ENCODE peak calls at places on chromosomes 5 and 9, in four cellular contexts. L, A, K and V are unnamed samples.

GRCh38 chr5:23506329-23507236 is 826 bp upstream of the PRDM9 start:
- DNase-seq in L (no peak), A (no peak), K (no peak), V (no peak)

GRCh38 chr9:135036861-135037465 is 50.5 kb upstream of the OLFM1 start:
- DNase-seq in L (no peak), A (peak), K (peak), V (no peak)

GRCh38 chr9:96383165-96383939 is at the start of gene SLC35D2:
- DNase-seq in L (no peak), A (peak), K (peak), V (no peak)

GRCh38 chr9:94298949-94299599 is 29.4 kb downstream of the NUTM2F start:
- DNase-seq in L (no peak), A (no peak), K (no peak), V (no peak)

GRCh38 chr5:82694886-82695285 is 382.3 kb downstream of the TMEM167A start:
- DNase-seq in L (no peak), A (no peak), K (no peak), V (no peak)

GRCh38 chr5:96968614-96969013 is 32.7 kb downstream of the LNPEP start:
- DNase-seq in L (no peak), A (no peak), K (no peak), V (no peak)

GRCh38 chr9:95089257-95089873 is 228.1 kb downstream of the FANCC start:
- DNase-seq in L (no peak), A (no peak), K (peak), V (no peak)

GRCh38 chr9:96149142-96149541 is 152.8 kb downstream of the HSD17B3 start:
- DNase-seq in L (no peak), A (no peak), K (no peak), V (no peak)

GRCh38 chr5:9009931-9010652 is 535.8 kb downstream of the SEMA5A start:
- DNase-seq in L (no peak), A (no peak), K (no peak), V (no peak)

GRCh38 chr5:34957857-34958690 is 28.7 kb downstream of the DNAJC21 start:
- DNase-seq in L (peak), A (no peak), K (no peak), V (no peak)

GRCh38 chr5:137128012-137128411 is 371.1 kb downstream of the SPOCK1 start:
- DNase-seq in L (no peak), A (no peak), K (no peak), V (no peak)

GRCh38 chr5:43638556-43638955 is 35.6 kb downstream of the NNT start:
- DNase-seq in L (no peak), A (no peak), K (no peak), V (no peak)

GRCh38 chr5:76503929-76504328 is 100.8 kb downstream of the IQGAP2 start:
- DNase-seq in L (no peak), A (no peak), K (no peak), V (no peak)

GRCh38 chr5:35061216-35061615 is 13.5 kb upstream of the AGXT2 start:
- DNase-seq in L (no peak), A (no peak), K (no peak), V (no peak)

GRCh38 chr5:154756871-154757646 is 1.9 kb downstream of the LARP1 start:
- DNase-seq in L (peak), A (peak), K (peak), V (no peak)

DNA sequence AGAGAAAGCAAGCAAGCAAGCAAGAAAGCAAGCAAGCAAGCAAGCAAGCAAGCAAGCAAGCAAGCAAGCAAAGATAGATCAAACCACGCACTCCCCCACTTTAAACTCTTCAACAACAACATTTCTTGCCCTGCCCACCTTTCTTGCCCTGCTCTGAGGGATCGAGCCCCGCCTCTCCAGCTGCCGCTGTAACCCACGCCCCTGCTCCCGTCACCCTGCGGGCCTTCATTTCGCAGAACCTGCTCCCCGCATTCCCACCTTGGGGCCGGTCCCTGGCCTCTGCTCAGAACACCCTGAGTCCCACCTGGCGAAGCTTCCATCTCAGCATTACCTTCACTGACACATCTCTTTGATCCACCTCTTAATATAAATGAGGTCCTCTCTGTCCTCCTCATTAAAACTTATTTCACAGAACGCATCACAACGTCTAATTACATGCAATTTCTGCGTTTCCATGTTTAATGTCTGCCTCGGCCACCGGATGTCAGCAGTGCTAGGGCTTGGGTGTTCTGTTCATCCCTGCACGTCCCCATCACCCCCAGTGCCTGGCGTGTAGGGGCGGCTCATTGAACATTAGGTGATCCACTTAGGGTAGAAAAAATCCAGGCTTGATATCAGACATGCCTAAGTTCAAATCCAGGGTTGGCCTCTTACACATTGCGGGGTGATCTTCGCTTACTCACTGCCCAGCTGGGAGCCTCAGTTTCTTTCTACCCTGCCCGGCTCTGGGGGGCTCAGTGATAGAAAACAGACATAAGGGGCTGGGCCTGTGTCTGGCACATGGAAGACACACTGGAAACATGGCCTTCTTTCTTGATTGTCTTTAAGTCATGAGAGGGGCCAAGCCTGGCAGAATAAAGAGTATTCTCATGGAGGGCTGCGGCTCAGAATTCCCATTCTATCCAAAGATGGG is 187.6 kb downstream of the DAB2IP start:
- DNase-seq in L (no peak), A (no peak), K (no peak), V (peak)
- TF ChIP-seq CTCF in L (no peak), A (no peak), K (no peak), V (peak)

GRCh38 chr5:113508756-113509155 is 4.7 kb upstream of the YTHDC2 start:
- DNase-seq in L (no peak), A (no peak), K (no peak), V (no peak)

GRCh38 chr5:113513384-113514262 is at the start of gene YTHDC2:
- DNase-seq in L (peak), A (peak), K (peak), V (peak)

GRCh38 chr5:113514263-113514590 is 733 bp downstream of the YTHDC2 start:
- DNase-seq in L (no peak), A (no peak), K (no peak), V (no peak)

GRCh38 chr5:113512341-113512740 is 1.2 kb upstream of the YTHDC2 start:
- DNase-seq in L (no peak), A (no peak), K (no peak), V (no peak)

DNA sequence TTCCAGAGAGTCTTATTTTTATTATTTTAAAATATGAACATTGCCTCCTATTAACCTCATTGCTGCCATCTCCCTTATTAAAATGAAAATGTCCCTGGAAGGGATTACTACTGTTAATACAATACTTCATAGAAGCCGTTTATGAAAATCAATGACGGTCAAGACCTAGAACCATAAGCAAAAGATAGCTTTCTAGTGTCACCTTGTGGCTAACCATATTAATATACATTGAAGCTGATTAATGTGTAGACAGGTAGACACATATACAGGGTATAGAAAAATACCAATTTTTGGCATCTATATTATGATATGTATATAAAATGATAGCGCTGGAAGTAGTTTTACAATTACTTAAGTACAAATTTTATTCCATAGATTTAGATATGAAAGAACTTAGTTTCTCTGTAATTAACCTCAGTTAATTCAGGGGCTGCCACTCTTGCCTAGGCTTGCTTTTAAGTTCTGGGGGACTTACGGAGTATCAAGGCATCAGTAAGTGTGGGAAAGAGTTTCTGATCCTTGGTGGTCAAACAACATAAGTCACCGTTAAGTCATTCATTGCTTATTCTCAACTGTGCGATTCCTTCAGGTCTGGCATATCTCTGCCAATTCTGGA is 2.5 kb upstream of the YTHDC2 start:
- DNase-seq in L (no peak), A (no peak), K (no peak), V (no peak)
- TF ChIP-seq CTCF in L (peak), A (no peak), K (peak), V (peak)

GRCh38 chr9:105963700-105964099 is 269.4 kb downstream of the TMEM38B start:
- DNase-seq in L (no peak), A (no peak), K (no peak), V (no peak)
- TF ChIP-seq CTCF in L (no peak), A (no peak), K (no peak), V (no peak)

GRCh38 chr9:5453004-5453403 is 2.7 kb downstream of the CD274 start:
- DNase-seq in L (no peak), A (no peak), K (no peak), V (no peak)

GRCh38 chr9:5453673-5454072 is 3.3 kb downstream of the CD274 start:
- DNase-seq in L (no peak), A (no peak), K (no peak), V (no peak)

GRCh38 chr9:5449521-5450359 is 602 bp upstream of the CD274 start:
- DNase-seq in L (no peak), A (no peak), K (no peak), V (no peak)

GRCh38 chr9:5450360-5451051 is at the start of gene CD274:
- DNase-seq in L (peak), A (peak), K (peak), V (peak)

GRCh38 chr9:5452286-5452609 is 1.9 kb downstream of the CD274 start:
- DNase-seq in L (no peak), A (no peak), K (no peak), V (no peak)
- TF ChIP-seq CTCF in L (no peak), A (no peak), K (no peak), V (no peak)

DNA sequence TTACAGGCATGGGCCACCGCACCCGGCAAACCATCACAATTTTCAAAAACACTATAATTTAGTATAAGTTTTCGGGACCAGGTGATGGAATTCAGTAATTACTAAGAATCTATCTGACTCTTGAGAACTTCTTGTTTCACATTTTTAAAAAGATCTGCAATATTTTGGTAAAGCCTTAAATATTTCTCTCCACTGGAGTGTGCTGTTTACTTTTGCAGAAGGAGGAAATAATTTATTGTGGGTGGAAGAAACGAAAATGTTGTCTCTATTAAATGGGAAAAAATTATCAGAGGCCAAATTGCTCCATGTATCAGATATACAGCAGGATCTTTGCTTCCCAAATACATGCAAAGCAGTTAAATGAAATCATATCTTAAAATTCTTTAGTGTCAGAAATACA is 566.8 kb upstream of the CYLC2 start:
- DNase-seq in L (no peak), A (no peak), K (no peak), V (no peak)
- TF ChIP-seq CTCF in L (no peak), A (no peak), K (no peak), V (peak)

GRCh38 chr9:36876056-36876455 is 158.0 kb downstream of the PAX5 start:
- DNase-seq in L (no peak), A (no peak), K (peak), V (no peak)

GRCh38 chr9:36877239-36877638 is 156.8 kb downstream of the PAX5 start:
- DNase-seq in L (no peak), A (no peak), K (peak), V (no peak)

GRCh38 chr9:36878986-36879982 is 154.8 kb downstream of the PAX5 start:
- DNase-seq in L (no peak), A (no peak), K (peak), V (no peak)

GRCh38 chr9:36880075-36880474 is 154.0 kb downstream of the PAX5 start:
- DNase-seq in L (no peak), A (no peak), K (peak), V (no peak)

GRCh38 chr9:36878161-36878560 is 155.9 kb downstream of the PAX5 start:
- DNase-seq in L (no peak), A (no peak), K (peak), V (no peak)
- TF ChIP-seq CTCF in L (no peak), A (no peak), K (no peak), V (no peak)

GRCh38 chr5:74056789-74057164 is 430.8 kb downstream of the ARHGEF28 start:
- DNase-seq in L (no peak), A (no peak), K (no peak), V (no peak)
- TF ChIP-seq CTCF in L (no peak), A (no peak), K (peak), V (peak)

GRCh38 chr5:180647941-180648500 is 1.4 kb downstream of the FLT4 start:
- DNase-seq in L (no peak), A (no peak), K (no peak), V (no peak)

GRCh38 chr5:180649297-180650039 is at the start of gene FLT4:
- DNase-seq in L (peak), A (no peak), K (peak), V (no peak)

GRCh38 chr5:180647465-180647864 is 1.9 kb downstream of the FLT4 start:
- DNase-seq in L (no peak), A (no peak), K (no peak), V (no peak)

GRCh38 chr5:180646963-180647305 is 2.5 kb downstream of the FLT4 start:
- DNase-seq in L (no peak), A (no peak), K (no peak), V (no peak)

DNA sequence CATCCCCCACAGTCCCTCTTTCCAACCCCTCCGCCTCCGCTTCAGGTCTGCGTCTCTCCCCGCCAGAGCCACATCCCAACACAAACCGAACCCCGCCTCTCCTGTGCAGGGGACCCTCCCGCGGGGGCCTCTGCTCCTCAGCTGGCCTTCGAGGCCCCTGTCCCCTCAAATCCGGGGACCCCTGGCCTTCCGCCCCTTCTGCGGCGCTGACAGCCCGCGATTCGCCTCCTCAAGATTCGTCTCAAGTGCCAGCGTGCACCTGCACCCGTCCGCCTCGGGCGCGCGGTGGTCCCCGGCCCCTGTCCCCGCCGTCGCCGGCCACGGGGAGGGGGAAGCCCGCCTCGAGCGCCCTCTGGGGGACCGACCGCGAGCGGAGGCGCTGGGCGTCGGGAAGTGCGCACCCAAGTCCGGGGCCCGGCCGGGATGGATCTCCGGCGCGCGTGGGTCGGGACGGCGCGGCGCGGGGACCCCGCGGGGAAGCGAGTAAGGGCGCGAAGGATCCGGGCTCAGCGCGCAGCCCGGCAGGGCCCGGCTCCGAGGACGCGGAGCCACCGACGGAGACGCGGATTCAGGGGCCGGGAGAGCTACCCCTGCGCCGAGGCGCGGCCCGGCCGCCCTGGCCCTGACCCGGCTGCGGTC is 623 bp downstream of the FLT4 start:
- DNase-seq in L (peak), A (no peak), K (peak), V (no peak)
- TF ChIP-seq CTCF in L (peak), A (no peak), K (no peak), V (peak)

GRCh38 chr5:138752341-138752950 is 779 bp upstream of the CTNNA1 start:
- DNase-seq in L (no peak), A (no peak), K (peak), V (no peak)
- TF ChIP-seq CTCF in L (no peak), A (no peak), K (no peak), V (peak)